ENCODE peak calls at places on chromosome 2, in five cellular contexts. L, D, B, Y and F are unnamed samples. For H3K9me3, the result is how much of the 10 kb centered on the place peaks cover.

GRCh38 chr2:174036825-174037224 is 71.7 kb upstream of the SP3 start:
- DNase-seq in B (no peak), Y (no peak), L (no peak), D (no peak), F (no peak)

GRCh38 chr2:154457291-154457690 is 241.2 kb upstream of the KCNJ3 start:
- DNase-seq in L (no peak), B (no peak), Y (no peak), D (no peak), F (no peak)

GRCh38 chr2:85288244-85288725 is 39.5 kb downstream of the TGOLN2 start:
- DNase-seq in D (no peak), L (no peak), B (no peak), Y (no peak), F (no peak)

GRCh38 chr2:7857904-7858303 is 824.0 kb upstream of the ID2 start:
- DNase-seq in D (no peak), B (no peak), L (no peak), Y (peak), F (no peak)

GRCh38 chr2:101112772-101113157 is 38.4 kb downstream of the TBC1D8 start:
- DNase-seq in B (no peak), Y (no peak), L (no peak), D (no peak), F (no peak)

GRCh38 chr2:7333970-7334493 is 416.8 kb downstream of the RNF144A start:
- DNase-seq in Y (no peak), B (no peak), D (no peak), L (no peak), F (no peak)

GRCh38 chr2:220159738-220160137 is 532.3 kb downstream of the SLC4A3 start:
- DNase-seq in Y (no peak), B (no peak), D (no peak), L (no peak), F (no peak)

GRCh38 chr2:239326831-239327535 is 73.8 kb downstream of the HDAC4 start:
- DNase-seq in D (no peak), Y (peak), L (no peak), B (no peak), F (peak)

GRCh38 chr2:231362785-231363184 is 32.7 kb upstream of the B3GNT7 start:
- DNase-seq in Y (no peak), L (no peak), D (no peak), B (no peak), F (no peak)

GRCh38 chr2:127356531-127356930 is 31.2 kb downstream of the MAP3K2 start:
- DNase-seq in D (no peak), Y (no peak), L (no peak), B (no peak), F (no peak)

GRCh38 chr2:112483047-112483473 is 1.1 kb downstream of the TTL start:
- DNase-seq in L (peak), D (peak), B (no peak), Y (peak), F (no peak)

GRCh38 chr2:7440985-7441384 is 523.8 kb downstream of the RNF144A start:
- DNase-seq in D (no peak), L (no peak), Y (no peak), B (no peak), F (no peak)

GRCh38 chr2:61910603-61911002 is 5.1 kb downstream of the COMMD1 start:
- DNase-seq in L (peak), D (peak), Y (no peak), B (no peak), F (no peak)

GRCh38 chr2:224134003-224134734 is 95.1 kb upstream of the SERPINE2 start:
- DNase-seq in B (no peak), Y (no peak), L (no peak), D (no peak), F (no peak)

GRCh38 chr2:42430188-42430587 is 63.6 kb downstream of the KCNG3 start:
- DNase-seq in L (no peak), D (no peak), Y (no peak), B (no peak), F (no peak)

GRCh38 chr2:28355521-28356094 is 37.0 kb upstream of the FOSL2 start:
- DNase-seq in D (no peak), L (peak), Y (peak), B (peak), F (no peak)

GRCh38 chr2:143946436-143947385 is 573.2 kb downstream of the ZEB2 start:
- DNase-seq in D (no peak), L (no peak), B (no peak), Y (no peak), F (no peak)

GRCh38 chr2:181421131-181421458 is 36.1 kb upstream of the ITGA4 start:
- DNase-seq in B (no peak), D (no peak), Y (no peak), L (no peak), F (no peak)

GRCh38 chr2:1606421-1607235 is 137.7 kb downstream of the PXDN start:
- DNase-seq in B (no peak), D (no peak), Y (peak), L (no peak), F (no peak)

GRCh38 chr2:121386707-121387106 is 101.7 kb upstream of the TFCP2L1 start:
- DNase-seq in L (no peak), B (no peak), D (no peak), Y (peak), F (no peak)

GRCh38 chr2:207356604-207357003 is 173.2 kb upstream of the CREB1 start:
- DNase-seq in Y (no peak), L (no peak), B (no peak), D (no peak), F (no peak)

GRCh38 chr2:83585250-83585649 is 873.8 kb downstream of the SUCLG1 start:
- DNase-seq in D (no peak), L (no peak), Y (no peak), B (no peak), F (no peak)

DNA sequence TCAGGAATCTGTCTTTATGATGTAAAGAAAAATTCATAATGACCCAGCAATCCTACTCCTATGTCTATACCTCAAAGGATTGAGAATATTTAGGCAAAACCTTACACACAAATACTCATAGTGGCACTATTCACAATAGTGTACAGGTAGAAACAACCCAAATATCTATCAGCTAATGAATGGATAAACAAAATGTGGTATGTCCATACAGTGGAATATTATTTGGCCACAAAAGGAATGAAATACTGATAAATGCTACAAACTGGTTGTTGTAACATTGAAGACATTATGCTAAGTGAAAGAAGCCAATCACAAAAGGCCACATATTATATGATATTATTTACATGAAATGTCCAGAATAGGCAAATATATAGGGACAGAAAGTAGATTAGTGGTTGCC is 24.7 kb downstream of the PDK1 start:
- DNase-seq in D (no peak), Y (no peak), L (no peak), B (no peak), F (no peak)
- H3K9me3 ChIP-seq in D (under half), Y (under half), L (under half), B (under half), F (under half)

DNA sequence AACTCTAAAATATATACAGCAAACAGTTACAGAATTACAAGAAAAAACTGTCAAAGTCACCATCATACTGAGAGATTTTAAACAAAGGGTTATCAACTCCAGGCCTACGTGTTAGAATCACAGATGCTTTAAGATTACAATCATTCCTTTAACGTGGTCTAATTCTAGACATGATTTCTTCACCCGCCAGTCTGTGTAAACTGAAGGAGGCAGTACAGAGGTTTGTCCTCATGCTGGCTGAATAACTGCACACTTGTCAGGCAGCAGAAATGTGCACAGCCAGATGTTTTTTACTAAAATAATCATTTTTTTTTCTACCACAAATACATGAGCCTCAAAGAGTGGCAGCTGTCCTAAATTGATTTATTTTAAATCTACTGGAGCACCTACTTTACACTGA is 15.5 kb upstream of the NEURL3 start:
- DNase-seq in B (no peak), Y (no peak), L (no peak), D (no peak), F (no peak)
- H3K9me3 ChIP-seq in B (under half), Y (under half), L (under half), D (under half), F (under half)

DNA sequence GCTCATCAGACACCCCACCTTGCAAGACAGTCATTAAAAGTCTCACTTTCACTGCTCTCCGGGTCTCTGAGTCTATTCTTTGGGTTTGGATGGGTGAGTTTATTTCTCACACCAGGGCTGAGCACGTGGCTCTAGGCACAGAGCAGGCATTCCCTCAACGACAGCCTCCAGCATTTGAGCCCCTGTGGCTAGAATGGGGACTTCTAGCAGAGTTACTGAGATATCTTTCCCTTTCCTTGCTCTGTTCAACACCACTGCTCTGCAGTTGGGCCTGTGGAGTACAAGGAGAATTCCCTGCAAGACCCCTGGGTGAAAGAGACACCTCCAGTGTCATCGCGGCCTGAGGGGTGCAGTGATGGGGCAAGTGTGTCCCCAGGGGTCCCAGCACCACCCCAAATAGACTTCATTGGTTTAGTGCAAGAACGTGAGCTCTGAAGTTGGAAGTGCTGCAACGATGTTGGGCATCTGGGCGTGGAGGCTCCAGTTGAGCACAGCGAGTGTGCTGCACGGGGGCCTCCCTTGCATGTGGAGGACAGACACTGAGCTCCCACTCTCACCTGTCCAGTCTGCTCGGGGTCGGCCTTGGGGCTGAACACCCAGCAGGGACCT is 184.1 kb upstream of the HS6ST1 start:
- DNase-seq in L (no peak), Y (no peak), B (no peak), D (no peak), F (no peak)
- H3K9me3 ChIP-seq in L (under half), Y (under half), B (under half), D (under half), F (under half)

GRCh38 chr2:240525802-240526201 is 32.0 kb downstream of the ANKMY1 start:
- DNase-seq in D (no peak), B (no peak), Y (no peak), L (no peak), F (no peak)
- H3K9me3 ChIP-seq in D (under half), B (under half), Y (under half), L (under half), F (under half)

GRCh38 chr2:89780318-89780717 is 1088.8 kb downstream of the RPIA start:
- DNase-seq in B (no peak), D (no peak), Y (no peak), L (no peak), F (no peak)
- H3K9me3 ChIP-seq in B (under half), D (half or more), Y (half or more), L (half or more), F (under half)

DNA sequence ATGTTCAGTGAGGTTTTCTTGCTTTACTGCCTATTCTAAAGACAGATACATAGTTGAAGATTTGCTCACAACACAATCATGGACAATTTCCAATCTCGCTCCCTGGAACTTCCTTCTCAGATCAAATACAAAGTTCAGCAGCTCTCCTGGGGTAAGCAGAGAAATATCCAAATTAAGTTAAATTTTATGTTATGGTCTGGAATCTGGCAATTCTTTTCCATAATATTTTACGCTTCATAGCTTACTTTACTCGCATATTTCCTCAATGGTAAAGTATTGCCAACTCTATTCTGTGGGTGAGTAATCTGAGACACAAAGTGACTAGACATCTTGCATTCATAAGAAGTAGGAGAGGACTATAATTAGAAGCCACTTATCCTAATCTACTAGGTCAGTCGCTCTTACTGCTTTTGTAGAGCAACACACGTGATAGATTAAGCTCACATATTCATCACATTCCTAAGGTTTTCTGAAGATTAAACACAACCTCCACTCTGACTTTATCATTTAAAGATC is 529.4 kb downstream of the CCDC85A start:
- DNase-seq in B (no peak), Y (peak), D (no peak), L (peak), F (no peak)
- H3K9me3 ChIP-seq in B (under half), Y (under half), D (under half), L (under half), F (under half)

DNA sequence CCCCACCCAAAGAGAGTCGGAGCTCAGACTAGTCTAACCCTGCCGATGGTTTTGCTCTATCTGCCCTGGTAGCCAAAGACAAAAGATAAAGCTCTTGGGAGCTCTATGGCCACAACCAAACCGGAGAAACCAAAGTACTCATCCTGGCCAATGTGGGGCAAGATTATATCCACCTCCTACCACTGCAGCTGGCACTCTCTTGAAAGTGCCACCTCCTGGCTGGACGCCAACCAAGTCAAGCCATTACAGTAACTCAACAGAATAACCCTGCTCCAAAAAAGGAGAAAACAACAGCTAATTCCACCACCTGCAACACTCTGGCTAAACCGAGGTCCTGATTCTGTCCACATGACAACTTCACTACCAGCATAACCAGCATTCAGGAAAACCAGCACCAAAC is 57.6 kb downstream of the SESTD1 start:
- DNase-seq in L (no peak), Y (no peak), B (no peak), D (no peak), F (no peak)
- H3K9me3 ChIP-seq in L (under half), Y (under half), B (under half), D (under half), F (under half)

GRCh38 chr2:123468071-123468470 is 557.0 kb upstream of the CNTNAP5 start:
- DNase-seq in Y (no peak), D (no peak), L (no peak), B (no peak), F (no peak)
- H3K9me3 ChIP-seq in Y (under half), D (under half), L (under half), B (under half), F (under half)

GRCh38 chr2:240635116-240635997 is 10.1 kb downstream of the GPR35 start:
- DNase-seq in D (no peak), B (no peak), L (no peak), Y (no peak), F (no peak)
- H3K9me3 ChIP-seq in D (under half), B (under half), L (under half), Y (under half), F (under half)